ENCODE peak calls at places on chromosomes 11 and 22, in nine cellular contexts. One of them, this sample, is unnamed. For H3K4me1, the result is how much of the 10 kb centered on the place peaks cover.

GRCh38 chr11:129819237-129819636 is 3.6 kb downstream of the TMEM45B start:
- DNase-seq in HCT116: no peak
- DNase-seq in CD4-positive, CD25-positive, alpha-beta regulatory T cell: no peak
- DNase-seq in prostate gland: no peak
- DNase-seq in naive thymus-derived CD4-positive, alpha-beta T cell: no peak
- DNase-seq in tibial nerve: no peak
- DNase-seq in left ventricle myocardium inferior: no peak
- DNase-seq in CD8-positive, alpha-beta T cell: no peak
- DNase-seq in small intestine: no peak
- DNase-seq in this sample: no peak

GRCh38 chr11:119709638-119710346 is 19.2 kb downstream of the NECTIN1 start:
- DNase-seq in HCT116: no peak
- DNase-seq in CD4-positive, CD25-positive, alpha-beta regulatory T cell: no peak
- DNase-seq in prostate gland: no peak
- DNase-seq in naive thymus-derived CD4-positive, alpha-beta T cell: no peak
- DNase-seq in tibial nerve: no peak
- DNase-seq in left ventricle myocardium inferior: no peak
- DNase-seq in CD8-positive, alpha-beta T cell: no peak
- DNase-seq in small intestine: no peak
- DNase-seq in this sample: no peak

GRCh38 chr22:19641254-19641982 is 72.9 kb upstream of the SEPTIN5 start:
- DNase-seq in HCT116: peak
- DNase-seq in CD4-positive, CD25-positive, alpha-beta regulatory T cell: no peak
- DNase-seq in prostate gland: no peak
- DNase-seq in naive thymus-derived CD4-positive, alpha-beta T cell: no peak
- DNase-seq in tibial nerve: no peak
- DNase-seq in left ventricle myocardium inferior: no peak
- DNase-seq in CD8-positive, alpha-beta T cell: no peak
- DNase-seq in small intestine: peak
- DNase-seq in this sample: no peak

GRCh38 chr22:46991666-46992065 is 229.2 kb downstream of the TBC1D22A start:
- DNase-seq in HCT116: no peak
- DNase-seq in CD4-positive, CD25-positive, alpha-beta regulatory T cell: no peak
- DNase-seq in prostate gland: no peak
- DNase-seq in naive thymus-derived CD4-positive, alpha-beta T cell: no peak
- DNase-seq in tibial nerve: no peak
- DNase-seq in left ventricle myocardium inferior: no peak
- DNase-seq in CD8-positive, alpha-beta T cell: no peak
- DNase-seq in small intestine: no peak
- DNase-seq in this sample: no peak

GRCh38 chr11:36441610-36442208 is 68.4 kb downstream of the TRAF6 start:
- DNase-seq in HCT116: no peak
- DNase-seq in CD4-positive, CD25-positive, alpha-beta regulatory T cell: no peak
- DNase-seq in prostate gland: no peak
- DNase-seq in naive thymus-derived CD4-positive, alpha-beta T cell: no peak
- DNase-seq in tibial nerve: no peak
- DNase-seq in left ventricle myocardium inferior: no peak
- DNase-seq in CD8-positive, alpha-beta T cell: no peak
- DNase-seq in small intestine: no peak
- DNase-seq in this sample: no peak

GRCh38 chr11:86760577-86760976 is 39.8 kb upstream of the PRSS23 start:
- DNase-seq in HCT116: no peak
- DNase-seq in CD4-positive, CD25-positive, alpha-beta regulatory T cell: no peak
- DNase-seq in prostate gland: no peak
- DNase-seq in naive thymus-derived CD4-positive, alpha-beta T cell: no peak
- DNase-seq in tibial nerve: no peak
- DNase-seq in left ventricle myocardium inferior: no peak
- DNase-seq in CD8-positive, alpha-beta T cell: no peak
- DNase-seq in small intestine: no peak
- DNase-seq in this sample: no peak

GRCh38 chr11:57368106-57368826 is 12.7 kb downstream of the PRG3 start:
- DNase-seq in HCT116: no peak
- DNase-seq in CD4-positive, CD25-positive, alpha-beta regulatory T cell: no peak
- DNase-seq in prostate gland: no peak
- DNase-seq in naive thymus-derived CD4-positive, alpha-beta T cell: no peak
- DNase-seq in tibial nerve: no peak
- DNase-seq in left ventricle myocardium inferior: no peak
- DNase-seq in CD8-positive, alpha-beta T cell: no peak
- DNase-seq in small intestine: no peak
- DNase-seq in this sample: no peak

GRCh38 chr11:118060879-118061278 is 16.0 kb upstream of the TMPRSS4 start:
- DNase-seq in HCT116: no peak
- DNase-seq in CD4-positive, CD25-positive, alpha-beta regulatory T cell: no peak
- DNase-seq in prostate gland: no peak
- DNase-seq in naive thymus-derived CD4-positive, alpha-beta T cell: no peak
- DNase-seq in tibial nerve: no peak
- DNase-seq in left ventricle myocardium inferior: peak
- DNase-seq in CD8-positive, alpha-beta T cell: no peak
- DNase-seq in small intestine: no peak
- DNase-seq in this sample: no peak

GRCh38 chr11:11786771-11787170 is 55.0 kb upstream of the USP47 start:
- DNase-seq in HCT116: no peak
- DNase-seq in CD4-positive, CD25-positive, alpha-beta regulatory T cell: no peak
- DNase-seq in prostate gland: no peak
- DNase-seq in naive thymus-derived CD4-positive, alpha-beta T cell: no peak
- DNase-seq in tibial nerve: no peak
- DNase-seq in left ventricle myocardium inferior: no peak
- DNase-seq in CD8-positive, alpha-beta T cell: no peak
- DNase-seq in small intestine: no peak
- DNase-seq in this sample: no peak

GRCh38 chr22:37547249-37547741 is 13.0 kb upstream of the CDC42EP1 start:
- DNase-seq in HCT116: no peak
- DNase-seq in CD4-positive, CD25-positive, alpha-beta regulatory T cell: no peak
- DNase-seq in prostate gland: no peak
- DNase-seq in naive thymus-derived CD4-positive, alpha-beta T cell: no peak
- DNase-seq in tibial nerve: no peak
- DNase-seq in left ventricle myocardium inferior: no peak
- DNase-seq in CD8-positive, alpha-beta T cell: no peak
- DNase-seq in small intestine: no peak
- DNase-seq in this sample: no peak

GRCh38 chr11:94987378-94987777 is 13.9 kb downstream of the KDM4D start:
- DNase-seq in HCT116: no peak
- DNase-seq in CD4-positive, CD25-positive, alpha-beta regulatory T cell: no peak
- DNase-seq in prostate gland: no peak
- DNase-seq in naive thymus-derived CD4-positive, alpha-beta T cell: no peak
- DNase-seq in tibial nerve: no peak
- DNase-seq in left ventricle myocardium inferior: no peak
- DNase-seq in CD8-positive, alpha-beta T cell: no peak
- DNase-seq in small intestine: no peak
- DNase-seq in this sample: no peak

GRCh38 chr22:44091021-44091721 is 67.1 kb downstream of the PARVB start:
- DNase-seq in HCT116: peak
- DNase-seq in CD4-positive, CD25-positive, alpha-beta regulatory T cell: no peak
- DNase-seq in prostate gland: no peak
- DNase-seq in naive thymus-derived CD4-positive, alpha-beta T cell: no peak
- DNase-seq in tibial nerve: no peak
- DNase-seq in left ventricle myocardium inferior: no peak
- DNase-seq in CD8-positive, alpha-beta T cell: no peak
- DNase-seq in small intestine: no peak
- DNase-seq in this sample: no peak

GRCh38 chr22:21446827-21447690 is 20.1 kb upstream of the TMEM191C start:
- DNase-seq in HCT116: no peak
- DNase-seq in CD4-positive, CD25-positive, alpha-beta regulatory T cell: no peak
- DNase-seq in prostate gland: peak
- DNase-seq in naive thymus-derived CD4-positive, alpha-beta T cell: no peak
- DNase-seq in tibial nerve: peak
- DNase-seq in left ventricle myocardium inferior: no peak
- DNase-seq in CD8-positive, alpha-beta T cell: no peak
- DNase-seq in small intestine: no peak
- DNase-seq in this sample: no peak

GRCh38 chr11:34495239-34495723 is 18.3 kb downstream of the ELF5 start:
- DNase-seq in HCT116: peak
- DNase-seq in CD4-positive, CD25-positive, alpha-beta regulatory T cell: no peak
- DNase-seq in prostate gland: no peak
- DNase-seq in naive thymus-derived CD4-positive, alpha-beta T cell: no peak
- DNase-seq in tibial nerve: no peak
- DNase-seq in left ventricle myocardium inferior: no peak
- DNase-seq in CD8-positive, alpha-beta T cell: no peak
- DNase-seq in small intestine: no peak
- DNase-seq in this sample: no peak

GRCh38 chr11:120160436-120160835 is 22.5 kb upstream of the TRIM29 start:
- DNase-seq in HCT116: no peak
- DNase-seq in CD4-positive, CD25-positive, alpha-beta regulatory T cell: no peak
- DNase-seq in prostate gland: no peak
- DNase-seq in naive thymus-derived CD4-positive, alpha-beta T cell: no peak
- DNase-seq in tibial nerve: no peak
- DNase-seq in left ventricle myocardium inferior: no peak
- DNase-seq in CD8-positive, alpha-beta T cell: no peak
- DNase-seq in small intestine: no peak
- DNase-seq in this sample: no peak

DNA sequence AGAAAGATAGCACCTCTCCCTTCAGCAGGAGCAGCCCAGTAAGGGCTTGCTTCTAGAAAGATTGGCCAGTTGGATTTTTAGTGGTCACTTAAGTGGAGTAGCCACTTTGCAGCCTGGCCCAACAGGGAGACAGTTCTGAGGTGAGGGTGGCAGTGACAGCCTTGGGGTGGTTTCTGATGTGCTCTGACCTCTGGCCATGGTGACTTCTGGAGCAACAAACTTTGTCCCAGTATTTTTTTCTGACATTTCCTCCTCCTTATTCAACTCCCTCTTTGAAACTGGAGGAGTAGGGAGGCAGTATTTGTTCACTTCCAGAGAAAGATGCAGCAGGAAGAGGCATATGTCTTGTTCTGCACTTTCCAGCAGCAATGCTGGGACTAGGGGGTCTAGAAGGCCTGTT is 37.4 kb downstream of the RCOR2 start:
- DNase-seq in HCT116: no peak
- DNase-seq in CD4-positive, CD25-positive, alpha-beta regulatory T cell: no peak
- DNase-seq in prostate gland: no peak
- DNase-seq in naive thymus-derived CD4-positive, alpha-beta T cell: no peak
- DNase-seq in tibial nerve: no peak
- DNase-seq in left ventricle myocardium inferior: no peak
- DNase-seq in CD8-positive, alpha-beta T cell: no peak
- DNase-seq in small intestine: peak
- DNase-seq in this sample: no peak
- H3K4me1 ChIP-seq in HCT116: under half
- H3K4me1 ChIP-seq in CD4-positive, CD25-positive, alpha-beta regulatory T cell: under half
- H3K4me1 ChIP-seq in prostate gland: under half
- H3K4me1 ChIP-seq in naive thymus-derived CD4-positive, alpha-beta T cell: under half
- H3K4me1 ChIP-seq in tibial nerve: under half
- H3K4me1 ChIP-seq in left ventricle myocardium inferior: half or more
- H3K4me1 ChIP-seq in CD8-positive, alpha-beta T cell: half or more
- H3K4me1 ChIP-seq in small intestine: under half
- H3K4me1 ChIP-seq in this sample: under half

DNA sequence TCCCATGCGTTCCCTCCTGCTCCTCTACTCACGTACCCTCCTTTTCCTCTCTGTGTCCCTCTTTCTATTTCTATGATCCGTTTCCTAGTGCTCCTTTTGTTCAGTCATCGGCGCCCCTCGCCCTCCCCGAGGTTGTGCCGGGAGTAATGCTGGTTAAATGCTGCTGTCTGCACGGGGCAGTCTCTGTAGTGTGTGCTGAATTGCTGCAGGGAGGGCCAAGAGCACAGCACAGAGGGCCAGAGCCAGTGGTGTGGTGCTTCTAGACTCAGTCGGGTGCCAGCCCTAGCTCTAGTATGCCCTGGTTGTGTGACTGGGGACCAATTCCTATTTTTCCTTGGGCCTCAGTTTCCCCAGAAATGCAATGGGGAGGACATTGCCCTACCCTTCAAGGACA is 98.3 kb downstream of the PKNOX2 start:
- DNase-seq in HCT116: no peak
- DNase-seq in CD4-positive, CD25-positive, alpha-beta regulatory T cell: no peak
- DNase-seq in prostate gland: no peak
- DNase-seq in naive thymus-derived CD4-positive, alpha-beta T cell: no peak
- DNase-seq in tibial nerve: peak
- DNase-seq in left ventricle myocardium inferior: no peak
- DNase-seq in CD8-positive, alpha-beta T cell: no peak
- DNase-seq in small intestine: no peak
- DNase-seq in this sample: no peak
- H3K4me3 ChIP-seq in HCT116: no peak
- H3K4me3 ChIP-seq in CD4-positive, CD25-positive, alpha-beta regulatory T cell: no peak
- H3K4me3 ChIP-seq in prostate gland: no peak
- H3K4me3 ChIP-seq in naive thymus-derived CD4-positive, alpha-beta T cell: no peak
- H3K4me3 ChIP-seq in tibial nerve: no peak
- H3K4me3 ChIP-seq in left ventricle myocardium inferior: peak
- H3K4me3 ChIP-seq in CD8-positive, alpha-beta T cell: no peak
- H3K4me3 ChIP-seq in small intestine: no peak
- H3K4me3 ChIP-seq in this sample: no peak

DNA sequence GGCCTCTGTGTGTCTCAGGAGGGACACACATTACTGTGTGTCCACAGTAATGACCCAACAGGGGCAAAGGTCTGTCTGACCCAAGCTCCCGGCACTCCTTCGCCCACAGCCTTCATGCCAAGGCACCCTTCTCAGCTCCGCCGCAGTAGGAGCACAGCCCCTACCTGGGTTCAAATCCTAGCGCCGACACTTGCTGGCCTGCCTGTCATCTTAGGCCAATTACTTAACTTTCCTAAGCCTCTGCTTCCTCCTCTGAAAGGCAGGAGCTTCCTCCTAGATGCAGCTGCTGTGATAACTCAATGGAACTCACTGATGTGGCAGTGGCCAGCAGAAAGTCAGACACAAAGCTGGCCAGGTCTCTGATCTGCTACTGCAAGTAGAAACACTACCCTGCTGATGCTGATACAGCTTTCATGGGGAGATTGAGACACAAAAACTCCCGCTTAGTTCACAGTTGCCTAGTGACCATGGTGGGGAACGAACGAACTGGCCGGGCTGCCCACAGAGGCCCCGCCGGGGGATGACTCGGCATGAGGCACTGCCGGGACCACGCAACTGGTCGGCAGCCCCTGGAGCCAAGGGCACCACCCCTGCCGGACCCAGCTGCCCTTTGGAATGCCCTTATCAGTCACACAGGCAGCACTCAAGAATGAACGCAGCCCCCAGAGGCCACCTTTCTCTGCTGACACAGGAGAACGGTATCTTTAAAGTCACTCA is 8.1 kb downstream of the EHD1 start:
- DNase-seq in HCT116: no peak
- DNase-seq in CD4-positive, CD25-positive, alpha-beta regulatory T cell: no peak
- DNase-seq in prostate gland: no peak
- DNase-seq in naive thymus-derived CD4-positive, alpha-beta T cell: no peak
- DNase-seq in tibial nerve: no peak
- DNase-seq in left ventricle myocardium inferior: no peak
- DNase-seq in CD8-positive, alpha-beta T cell: no peak
- DNase-seq in small intestine: no peak
- DNase-seq in this sample: no peak
- H3K4me1 ChIP-seq in HCT116: half or more
- H3K4me1 ChIP-seq in CD4-positive, CD25-positive, alpha-beta regulatory T cell: half or more
- H3K4me1 ChIP-seq in prostate gland: under half
- H3K4me1 ChIP-seq in naive thymus-derived CD4-positive, alpha-beta T cell: half or more
- H3K4me1 ChIP-seq in tibial nerve: half or more
- H3K4me1 ChIP-seq in left ventricle myocardium inferior: half or more
- H3K4me1 ChIP-seq in CD8-positive, alpha-beta T cell: half or more
- H3K4me1 ChIP-seq in small intestine: under half
- H3K4me1 ChIP-seq in this sample: under half

DNA sequence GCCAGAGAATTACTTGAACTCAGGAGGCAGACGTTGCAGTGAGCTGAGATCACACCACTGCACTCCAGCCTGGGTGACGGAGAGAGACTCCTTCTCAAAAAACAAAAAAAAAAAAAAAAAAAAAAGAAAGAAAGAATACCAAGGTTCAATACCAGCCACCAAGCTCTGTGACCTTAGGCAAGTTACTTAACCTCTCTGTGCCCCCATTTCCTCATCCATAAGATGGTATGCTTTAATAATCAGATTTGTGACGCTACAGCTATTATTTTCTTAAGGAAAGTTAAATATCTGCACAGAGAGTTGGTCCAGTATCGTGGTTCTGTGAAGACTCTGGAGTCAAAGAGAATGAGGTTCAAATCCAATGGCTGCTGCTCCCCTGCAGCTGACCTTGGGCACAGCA is 57.3 kb upstream of the FADD start:
- DNase-seq in HCT116: no peak
- DNase-seq in CD4-positive, CD25-positive, alpha-beta regulatory T cell: no peak
- DNase-seq in prostate gland: no peak
- DNase-seq in naive thymus-derived CD4-positive, alpha-beta T cell: no peak
- DNase-seq in tibial nerve: no peak
- DNase-seq in left ventricle myocardium inferior: no peak
- DNase-seq in CD8-positive, alpha-beta T cell: no peak
- DNase-seq in small intestine: no peak
- DNase-seq in this sample: no peak
- H3K4me3 ChIP-seq in HCT116: no peak
- H3K4me3 ChIP-seq in CD4-positive, CD25-positive, alpha-beta regulatory T cell: no peak
- H3K4me3 ChIP-seq in prostate gland: no peak
- H3K4me3 ChIP-seq in naive thymus-derived CD4-positive, alpha-beta T cell: no peak
- H3K4me3 ChIP-seq in tibial nerve: no peak
- H3K4me3 ChIP-seq in left ventricle myocardium inferior: no peak
- H3K4me3 ChIP-seq in CD8-positive, alpha-beta T cell: no peak
- H3K4me3 ChIP-seq in small intestine: no peak
- H3K4me3 ChIP-seq in this sample: no peak

This sample was measured in Peyer's patch.